ENCODE peak calls at places on chromosome 17, in five cellular contexts. U is T-helper 9 cell, I is frontal cortex, C is HT1080, G is ACHN. N is an unnamed sample.

GRCh38 chr17:16911141-16911937 is 60.6 kb downstream of the TNFRSF13B start:
- DNase-seq in U (no peak), I (peak), C (no peak), G (no peak), N (peak)

GRCh38 chr17:68248886-68249872 is 1.3 kb downstream of the AMZ2 start:
- DNase-seq in G (peak), U (no peak), C (peak), I (no peak), N (no peak)

GRCh38 chr17:48603959-48604769 is 622 bp downstream of the HOXB6 start:
- DNase-seq in C (peak), G (peak), U (no peak), I (no peak), N (no peak)

GRCh38 chr17:50451943-50452626 is 16.6 kb downstream of the CHAD start:
- DNase-seq in G (no peak), C (no peak), U (no peak), I (no peak), N (no peak)

GRCh38 chr17:60171753-60172079 is 21.9 kb downstream of the CA4 start:
- DNase-seq in G (no peak), I (no peak), C (no peak), U (no peak), N (no peak)

GRCh38 chr17:76643553-76644148 is at the start of gene ST6GALNAC1:
- DNase-seq in G (no peak), U (no peak), I (no peak), C (no peak), N (no peak)

GRCh38 chr17:83089322-83090156 is 10.1 kb downstream of the METRNL start:
- DNase-seq in U (no peak), G (no peak), C (no peak), I (no peak), N (no peak)

GRCh38 chr17:82648761-82649474 is 674 bp upstream of the WDR45B start:
- DNase-seq in C (no peak), G (no peak), U (no peak), I (peak), N (peak)

GRCh38 chr17:67421869-67422273 is 44.8 kb downstream of the PITPNC1 start:
- DNase-seq in U (peak), C (peak), G (peak), I (no peak), N (no peak)

GRCh38 chr17:77616243-77616731 is 342.2 kb upstream of the TNRC6C start:
- DNase-seq in I (no peak), G (no peak), U (no peak), C (peak), N (no peak)

GRCh38 chr17:81401727-81402529 is 6.7 kb downstream of the BAHCC1 start:
- DNase-seq in G (peak), U (no peak), I (peak), C (no peak), N (peak)

GRCh38 chr17:81404557-81405165 is 9.4 kb downstream of the BAHCC1 start:
- DNase-seq in U (no peak), C (no peak), G (no peak), I (no peak), N (no peak)

GRCh38 chr17:44000141-44000860 is 4.1 kb upstream of the NAGS start:
- DNase-seq in I (no peak), G (no peak), U (no peak), C (no peak), N (no peak)

GRCh38 chr17:51725185-51725584 is 433.3 kb downstream of the CA10 start:
- DNase-seq in U (no peak), I (no peak), G (no peak), C (no peak), N (no peak)

GRCh38 chr17:41965694-41966375 is 760 bp upstream of the CNP start:
- DNase-seq in U (peak), I (peak), G (peak), C (peak), N (no peak)

GRCh38 chr17:39231587-39232551 is 6.1 kb upstream of the STAC2 start:
- DNase-seq in I (peak), C (no peak), U (peak), G (peak), N (peak)

GRCh38 chr17:70158581-70158980 is 10.8 kb upstream of the KCNJ2 start:
- DNase-seq in U (no peak), I (no peak), G (no peak), C (no peak), N (no peak)

GRCh38 chr17:61632826-61633225 is 41.8 kb upstream of the NACA2 start:
- DNase-seq in I (no peak), G (no peak), C (no peak), U (no peak), N (no peak)

GRCh38 chr17:36935681-36936454 is 1.4 kb upstream of the LHX1 start:
- DNase-seq in G (peak), I (no peak), U (no peak), C (peak), N (no peak)

GRCh38 chr17:74861554-74862107 is 1.9 kb upstream of the GRIN2C start:
- DNase-seq in U (no peak), C (no peak), G (no peak), I (no peak), N (no peak)

GRCh38 chr17:75371339-75371738 is 34.1 kb downstream of the GRB2 start:
- DNase-seq in U (no peak), C (no peak), I (no peak), G (no peak), N (no peak)

GRCh38 chr17:78144736-78145641 is 1.2 kb upstream of the C17orf99 start:
- DNase-seq in I (no peak), G (peak), U (no peak), C (no peak), N (no peak)

GRCh38 chr17:7634384-7634783 is 4.4 kb downstream of the SHBG start:
- DNase-seq in C (peak), G (peak), I (peak), U (no peak), N (peak)

GRCh38 chr17:31349454-31349853 is 28.0 kb upstream of the EVI2A start:
- DNase-seq in C (no peak), U (no peak), I (no peak), G (no peak), N (no peak)

GRCh38 chr17:56325561-56325960 is 172.3 kb downstream of the ANKFN1 start:
- DNase-seq in I (no peak), U (no peak), C (no peak), G (no peak), N (no peak)

GRCh38 chr17:55437165-55437605 is 15.6 kb upstream of the MMD start:
- DNase-seq in G (no peak), I (no peak), U (no peak), C (no peak), N (no peak)

GRCh38 chr17:61011269-61011668 is 333.6 kb downstream of the BCAS3 start:
- DNase-seq in U (no peak), I (no peak), C (no peak), G (no peak), N (no peak)

GRCh38 chr17:10144976-10145375 is 53.4 kb downstream of the GAS7 start:
- DNase-seq in I (no peak), U (no peak), C (no peak), G (no peak), N (no peak)

GRCh38 chr17:76709077-76709950 is 1.5 kb downstream of the MXRA7 start:
- DNase-seq in I (no peak), C (peak), U (no peak), G (peak), N (no peak)

GRCh38 chr17:82228842-82229685 is at the start of gene SLC16A3:
- DNase-seq in U (peak), G (peak), C (peak), I (peak), N (no peak)

GRCh38 chr17:12485361-12485911 is 180.3 kb upstream of the MYOCD start:
- DNase-seq in U (no peak), G (no peak), I (no peak), C (peak), N (no peak)

GRCh38 chr17:16923904-16924700 is 47.8 kb downstream of the TNFRSF13B start:
- DNase-seq in C (no peak), G (no peak), I (no peak), U (no peak), N (no peak)

GRCh38 chr17:80124351-80124981 is 22.5 kb downstream of the EIF4A3 start:
- DNase-seq in G (no peak), C (no peak), U (no peak), I (peak), N (peak)

GRCh38 chr17:76527430-76528111 is 9.9 kb downstream of the CYGB start:
- DNase-seq in C (peak), I (peak), U (peak), G (peak), N (no peak)

GRCh38 chr17:28398280-28398981 is 7.6 kb downstream of the SLC46A1 start:
- DNase-seq in G (peak), I (no peak), U (no peak), C (no peak), N (no peak)

GRCh38 chr17:70352834-70353233 is 183.5 kb downstream of the KCNJ2 start:
- DNase-seq in I (no peak), U (no peak), G (no peak), C (no peak), N (no peak)

GRCh38 chr17:2123467-2124251 is 68.8 kb downstream of the HIC1 start:
- DNase-seq in I (peak), U (no peak), G (no peak), C (no peak), N (no peak)

N was measured in neural crest cell.